ENCODE peak calls at places on chromosomes 11 and 22, in six cellular contexts. One of them, this sample, is unnamed.

GRCh38 chr22:25696763-25697710 is 45.0 kb upstream of the MYO18B start:
- DNase-seq in H1: no peak
- DNase-seq in heart left ventricle: no peak
- DNase-seq in IMR-90: no peak
- DNase-seq in lower leg skin: no peak
- DNase-seq in ovary: no peak
- DNase-seq in this sample: no peak

GRCh38 chr11:44199298-44199697 is 103.8 kb downstream of the EXT2 start:
- DNase-seq in IMR-90: no peak
- DNase-seq in heart left ventricle: no peak
- DNase-seq in H1: no peak
- DNase-seq in lower leg skin: no peak
- DNase-seq in ovary: no peak
- DNase-seq in this sample: no peak

GRCh38 chr11:32418836-32419235 is 16.5 kb downstream of the WT1 start:
- DNase-seq in H1: no peak
- DNase-seq in heart left ventricle: no peak
- DNase-seq in IMR-90: no peak
- DNase-seq in lower leg skin: no peak
- DNase-seq in ovary: no peak
- DNase-seq in this sample: no peak

GRCh38 chr11:119120639-119121007 is 757 bp upstream of the HINFP start:
- DNase-seq in heart left ventricle: no peak
- DNase-seq in H1: no peak
- DNase-seq in IMR-90: peak; percentile 70
- DNase-seq in ovary: no peak
- DNase-seq in lower leg skin: no peak
- DNase-seq in this sample: peak; percentile 15

GRCh38 chr11:128814856-128815705 is 52.0 kb downstream of the KCNJ1 start:
- DNase-seq in ovary: peak; percentile 40
- DNase-seq in H1: peak; percentile 83
- DNase-seq in IMR-90: peak; percentile 86
- DNase-seq in heart left ventricle: peak; percentile 65
- DNase-seq in lower leg skin: peak; percentile 51
- DNase-seq in this sample: peak; percentile 30

GRCh38 chr22:50684986-50685385 is 12.4 kb downstream of the SHANK3 start:
- DNase-seq in IMR-90: peak; percentile 39
- DNase-seq in ovary: no peak
- DNase-seq in H1: no peak
- DNase-seq in lower leg skin: no peak
- DNase-seq in heart left ventricle: no peak
- DNase-seq in this sample: no peak

GRCh38 chr11:121965330-121965729 is 150.7 kb downstream of the BLID start:
- DNase-seq in heart left ventricle: no peak
- DNase-seq in IMR-90: peak; percentile 74
- DNase-seq in lower leg skin: no peak
- DNase-seq in ovary: no peak
- DNase-seq in H1: no peak
- DNase-seq in this sample: no peak

GRCh38 chr11:116686891-116687290 is 85.9 kb downstream of the BUD13 start:
- DNase-seq in heart left ventricle: no peak
- DNase-seq in IMR-90: no peak
- DNase-seq in H1: no peak
- DNase-seq in ovary: no peak
- DNase-seq in lower leg skin: no peak
- DNase-seq in this sample: no peak

GRCh38 chr22:47372596-47373385 is 610.3 kb downstream of the TBC1D22A start:
- DNase-seq in ovary: no peak
- DNase-seq in H1: no peak
- DNase-seq in IMR-90: no peak
- DNase-seq in lower leg skin: no peak
- DNase-seq in heart left ventricle: no peak
- DNase-seq in this sample: no peak

GRCh38 chr22:19526702-19527111 is 2.5 kb upstream of the CLDN5 start:
- DNase-seq in ovary: no peak
- DNase-seq in H1: no peak
- DNase-seq in IMR-90: no peak
- DNase-seq in lower leg skin: no peak
- DNase-seq in heart left ventricle: no peak
- DNase-seq in this sample: no peak

GRCh38 chr11:23555085-23555484 is 694.8 kb upstream of the CCDC179 start:
- DNase-seq in lower leg skin: no peak
- DNase-seq in heart left ventricle: no peak
- DNase-seq in ovary: no peak
- DNase-seq in IMR-90: peak; percentile 76
- DNase-seq in H1: no peak
- DNase-seq in this sample: no peak

GRCh38 chr11:45560153-45560934 is 105.1 kb downstream of the CHST1 start:
- DNase-seq in ovary: no peak
- DNase-seq in IMR-90: no peak
- DNase-seq in heart left ventricle: peak; percentile 31
- DNase-seq in H1: no peak
- DNase-seq in lower leg skin: no peak
- DNase-seq in this sample: no peak

GRCh38 chr11:74783241-74783871 is 34.7 kb downstream of the RNF169 start:
- DNase-seq in H1: no peak
- DNase-seq in lower leg skin: peak; percentile 19
- DNase-seq in heart left ventricle: no peak
- DNase-seq in IMR-90: peak; percentile 76
- DNase-seq in ovary: no peak
- DNase-seq in this sample: no peak

GRCh38 chr11:70424765-70425164 is 26.4 kb downstream of the CTTN start:
- DNase-seq in IMR-90: no peak
- DNase-seq in lower leg skin: no peak
- DNase-seq in H1: no peak
- DNase-seq in heart left ventricle: no peak
- DNase-seq in ovary: no peak
- DNase-seq in this sample: no peak

GRCh38 chr11:9550209-9550628 is 23.3 kb upstream of the WEE1 start:
- DNase-seq in H1: peak; percentile 29
- DNase-seq in lower leg skin: no peak
- DNase-seq in ovary: no peak
- DNase-seq in heart left ventricle: no peak
- DNase-seq in IMR-90: no peak
- DNase-seq in this sample: no peak

GRCh38 chr11:101336858-101337257 is 207.2 kb upstream of the PGR start:
- DNase-seq in heart left ventricle: no peak
- DNase-seq in ovary: no peak
- DNase-seq in H1: no peak
- DNase-seq in lower leg skin: no peak
- DNase-seq in IMR-90: no peak
- DNase-seq in this sample: no peak

GRCh38 chr11:36627006-36627405 is 29.0 kb upstream of the RAG2 start:
- DNase-seq in heart left ventricle: no peak
- DNase-seq in IMR-90: no peak
- DNase-seq in lower leg skin: no peak
- DNase-seq in H1: no peak
- DNase-seq in ovary: no peak
- DNase-seq in this sample: no peak

GRCh38 chr22:11616811-11617210 is 3911.2 kb upstream of the OR11H1 start:
- DNase-seq in heart left ventricle: no peak
- DNase-seq in lower leg skin: no peak
- DNase-seq in ovary: no peak
- DNase-seq in IMR-90: no peak
- DNase-seq in H1: no peak
- DNase-seq in this sample: no peak

GRCh38 chr22:29524440-29525191 is 28.9 kb downstream of the THOC5 start:
- DNase-seq in IMR-90: peak; percentile 13
- DNase-seq in lower leg skin: no peak
- DNase-seq in ovary: peak; percentile 26
- DNase-seq in heart left ventricle: no peak
- DNase-seq in H1: peak; percentile 56
- DNase-seq in this sample: no peak

GRCh38 chr22:33555814-33556522 is 364.3 kb downstream of the LARGE1 start:
- DNase-seq in ovary: no peak
- DNase-seq in IMR-90: no peak
- DNase-seq in H1: no peak
- DNase-seq in lower leg skin: no peak
- DNase-seq in heart left ventricle: no peak
- DNase-seq in this sample: no peak

GRCh38 chr11:106733518-106734162 is 284.6 kb downstream of the GUCY1A2 start:
- DNase-seq in IMR-90: no peak
- DNase-seq in ovary: no peak
- DNase-seq in lower leg skin: no peak
- DNase-seq in heart left ventricle: no peak
- DNase-seq in H1: no peak
- DNase-seq in this sample: peak; percentile 27

GRCh38 chr11:67178878-67179277 is 59.8 kb downstream of the KDM2A start:
- DNase-seq in ovary: no peak
- DNase-seq in IMR-90: peak; percentile 77
- DNase-seq in heart left ventricle: no peak
- DNase-seq in H1: no peak
- DNase-seq in lower leg skin: no peak
- DNase-seq in this sample: no peak

GRCh38 chr11:92225206-92225562 is 566 bp downstream of the FAT3 start:
- DNase-seq in heart left ventricle: no peak
- DNase-seq in IMR-90: no peak
- DNase-seq in H1: no peak
- DNase-seq in ovary: no peak
- DNase-seq in lower leg skin: no peak
- DNase-seq in this sample: no peak

GRCh38 chr11:86800956-86801264 is 568 bp downstream of the PRSS23 start:
- DNase-seq in heart left ventricle: no peak
- DNase-seq in lower leg skin: no peak
- DNase-seq in IMR-90: no peak
- DNase-seq in ovary: no peak
- DNase-seq in H1: no peak
- DNase-seq in this sample: no peak

GRCh38 chr11:86798988-86799387 is 1.4 kb upstream of the PRSS23 start:
- DNase-seq in IMR-90: peak; percentile 92
- DNase-seq in heart left ventricle: no peak
- DNase-seq in lower leg skin: no peak
- DNase-seq in H1: no peak
- DNase-seq in ovary: no peak
- DNase-seq in this sample: no peak

GRCh38 chr11:86802146-86802545 is 1.8 kb downstream of the PRSS23 start:
- DNase-seq in ovary: no peak
- DNase-seq in lower leg skin: no peak
- DNase-seq in heart left ventricle: no peak
- DNase-seq in IMR-90: no peak
- DNase-seq in H1: no peak
- DNase-seq in this sample: no peak

GRCh38 chr11:86799680-86800075 is 664 bp upstream of the PRSS23 start:
- DNase-seq in ovary: no peak
- DNase-seq in H1: no peak
- DNase-seq in lower leg skin: no peak
- DNase-seq in IMR-90: no peak
- DNase-seq in heart left ventricle: no peak
- DNase-seq in this sample: no peak

DNA sequence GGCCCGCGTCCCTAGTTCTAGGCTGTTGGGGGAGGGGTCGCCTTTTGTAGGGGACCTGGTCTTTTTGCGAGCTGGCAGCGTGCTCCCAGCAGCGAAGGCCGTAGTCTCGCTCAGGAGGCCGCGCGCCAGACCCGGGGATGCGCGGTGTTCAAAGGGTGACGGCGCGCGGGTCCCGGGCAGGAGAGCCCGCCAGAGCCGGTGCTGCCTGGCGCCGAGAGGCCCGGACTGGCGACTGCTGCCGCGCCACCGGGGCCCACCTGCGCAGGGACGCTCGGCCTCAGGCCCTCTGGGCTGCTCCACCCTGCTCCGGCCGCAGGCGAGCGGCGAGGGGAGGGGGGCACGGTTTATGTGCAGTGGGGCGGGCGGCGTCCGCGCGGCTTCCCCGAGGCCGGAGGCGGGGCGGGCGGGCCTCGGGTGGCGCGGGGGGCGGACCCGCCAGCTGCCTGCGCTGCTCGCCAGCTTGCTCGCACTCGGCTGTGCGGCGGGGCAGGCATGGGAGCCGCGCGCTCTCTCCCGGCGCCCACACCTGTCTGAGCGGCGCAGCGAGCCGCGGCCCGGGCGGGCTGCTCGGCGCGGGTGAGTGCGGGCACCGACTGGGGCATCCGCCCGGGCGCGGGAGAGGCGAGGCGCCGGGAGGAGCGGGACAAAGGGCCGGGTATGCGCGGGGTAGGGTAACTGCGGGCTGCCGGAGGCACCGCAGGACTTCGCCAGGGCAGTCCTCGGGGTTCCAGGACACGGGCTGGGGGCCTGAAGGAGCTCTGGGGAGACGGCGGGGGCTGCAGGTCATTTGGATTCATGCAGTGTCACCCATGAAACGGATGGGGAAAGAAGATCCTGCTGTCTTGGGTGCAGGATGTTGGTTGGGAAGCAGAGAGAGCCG is at the start of gene PRSS23:
- DNase-seq in IMR-90: peak; percentile 44
- DNase-seq in ovary: peak; percentile 81
- DNase-seq in H1: peak; percentile 76
- DNase-seq in heart left ventricle: peak; percentile 71
- DNase-seq in lower leg skin: no peak
- DNase-seq in this sample: peak; percentile 83
- TF ChIP-seq POLR2A in IMR-90: peak; percentile 69
- TF ChIP-seq POLR2A in ovary: no peak
- TF ChIP-seq POLR2A in H1: peak; percentile 72
- TF ChIP-seq POLR2A in heart left ventricle: no peak
- TF ChIP-seq POLR2A in lower leg skin: no peak
- TF ChIP-seq POLR2A in this sample: peak; percentile 82

DNA sequence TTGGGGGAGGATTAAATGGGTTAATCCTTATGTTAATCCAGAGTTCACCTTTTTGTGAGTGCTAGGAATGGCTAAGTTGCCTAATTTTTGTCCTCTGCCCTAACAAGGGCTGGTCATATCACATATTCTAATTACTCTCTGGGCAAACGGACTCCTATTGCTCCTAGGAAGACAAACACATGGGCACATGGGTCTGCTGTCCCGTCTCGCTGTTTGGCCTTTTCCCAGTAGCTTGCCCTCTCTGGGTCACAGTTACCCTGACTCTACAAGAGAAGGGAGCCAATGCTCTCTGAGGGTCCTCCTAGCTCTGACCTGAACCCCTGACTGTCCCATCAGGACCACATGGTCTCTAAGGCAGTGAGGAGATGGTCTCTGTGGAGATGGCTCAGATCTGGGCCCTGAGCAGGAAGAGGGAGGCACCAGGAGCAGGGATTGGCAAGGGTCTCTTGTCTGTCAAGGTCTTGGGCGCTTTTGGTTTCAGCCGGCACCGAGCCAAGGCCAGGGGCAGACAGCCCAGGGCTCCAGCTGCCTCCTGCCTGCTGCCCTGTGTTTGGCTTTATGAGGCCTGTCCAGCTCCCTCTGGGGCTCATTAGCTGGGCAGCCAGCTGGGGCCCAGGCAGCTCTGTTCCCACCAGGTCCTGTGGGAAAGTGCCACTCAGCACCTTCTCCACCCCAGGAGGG is 560.0 kb downstream of the MN1 start:
- DNase-seq in heart left ventricle: no peak
- DNase-seq in H1: no peak
- DNase-seq in lower leg skin: no peak
- DNase-seq in IMR-90: no peak
- DNase-seq in ovary: peak; percentile 82
- DNase-seq in this sample: peak; percentile 78
- TF ChIP-seq POLR2A in heart left ventricle: no peak
- TF ChIP-seq POLR2A in H1: no peak
- TF ChIP-seq POLR2A in lower leg skin: no peak
- TF ChIP-seq POLR2A in IMR-90: no peak
- TF ChIP-seq POLR2A in ovary: no peak
- TF ChIP-seq POLR2A in this sample: no peak

GRCh38 chr22:31630331-31631329 is 31.4 kb downstream of the PISD start:
- DNase-seq in H1: peak; percentile 88
- DNase-seq in ovary: peak; percentile 80
- DNase-seq in heart left ventricle: peak; percentile 88
- DNase-seq in IMR-90: peak; percentile 74
- DNase-seq in lower leg skin: peak; percentile 69
- DNase-seq in this sample: peak; percentile 82
- TF ChIP-seq POLR2A in H1: no peak
- TF ChIP-seq POLR2A in ovary: peak; percentile 43
- TF ChIP-seq POLR2A in heart left ventricle: no peak
- TF ChIP-seq POLR2A in IMR-90: peak; percentile 81
- TF ChIP-seq POLR2A in lower leg skin: no peak
- TF ChIP-seq POLR2A in this sample: no peak

GRCh38 chr11:18526521-18527296 is at the start of gene TSG101:
- DNase-seq in IMR-90: peak; percentile 92
- DNase-seq in lower leg skin: peak; percentile 87
- DNase-seq in heart left ventricle: peak; percentile 95
- DNase-seq in ovary: peak; percentile 95
- DNase-seq in H1: peak; percentile 96
- DNase-seq in this sample: peak; percentile 93
- TF ChIP-seq POLR2A in IMR-90: peak; percentile 87
- TF ChIP-seq POLR2A in lower leg skin: peak; percentile 56
- TF ChIP-seq POLR2A in heart left ventricle: peak; percentile 7
- TF ChIP-seq POLR2A in ovary: peak; percentile 82
- TF ChIP-seq POLR2A in H1: peak; percentile 94
- TF ChIP-seq POLR2A in this sample: peak; percentile 90

This sample was measured in thyroid gland.